ENCODE peak calls at places on chromosomes 13 and 19, in ten cellular contexts. Q is RKO; F is fibroblast of mammary gland; Z is adrenal gland; O is activated CD4-positive, alpha-beta T cell treated with anti-CD3 and anti-CD28 coated beads, Interleukin-2, amount 50 U/mL, for 4 hours; L is COR-L47; K is GM19239; N is cardiac muscle cell; X is lung microvascular endothelial cell; G is anterior cingulate cortex. H is an unnamed sample.
A peak's percentile ranks its signal among the peaks of the same experiment; 100 is the strongest.

GRCh38 chr19:45016388-45017314 is 15.4 kb downstream of the RELB start:
- DNase-seq in Q (peak; percentile 79), L (peak; percentile 44), O (peak; percentile 68), F (peak; percentile 81), G (no peak), K (peak; percentile 85), Z (peak; percentile 73), N (peak; percentile 74), X (peak; percentile 59), H (peak; percentile 82)

GRCh38 chr13:30551194-30551593 is 66.5 kb upstream of the USPL1 start:
- DNase-seq in Z (no peak), G (no peak), Q (peak; percentile 65), X (peak; percentile 48), L (no peak), K (peak; percentile 17), F (peak; percentile 56), O (no peak), N (peak; percentile 52), H (peak; percentile 29)

GRCh38 chr19:4396949-4397783 is 3.2 kb downstream of the SH3GL1 start:
- DNase-seq in X (no peak), K (no peak), L (no peak), O (no peak), G (no peak), Q (no peak), F (no peak), Z (peak; percentile 75), N (no peak), H (no peak)

GRCh38 chr13:44312898-44313551 is 60.6 kb upstream of the SERP2 start:
- DNase-seq in G (no peak), X (peak; percentile 90), N (peak; percentile 64), Z (no peak), Q (peak; percentile 90), F (peak; percentile 99), L (no peak), K (no peak), O (no peak), H (no peak)

GRCh38 chr13:64551755-64552154 is 2678.4 kb downstream of the PCDH9 start:
- DNase-seq in O (no peak), X (no peak), K (no peak), L (no peak), Z (no peak), F (peak; percentile 89), Q (peak; percentile 84), G (no peak), N (peak; percentile 39), H (no peak)

GRCh38 chr19:56253737-56254136 is 18.8 kb upstream of the EDDM13 start:
- DNase-seq in Q (peak; percentile 84), K (peak; percentile 16), X (peak; percentile 75), Z (no peak), F (peak; percentile 72), N (peak; percentile 75), O (no peak), L (peak; percentile 72), G (no peak), H (peak; percentile 45)

GRCh38 chr19:45677351-45678230 is 9.6 kb downstream of the GIPR start:
- DNase-seq in F (peak; percentile 67), L (no peak), N (peak; percentile 93), O (peak; percentile 86), X (peak; percentile 66), G (no peak), Q (peak; percentile 92), K (peak; percentile 80), Z (peak; percentile 90), H (peak; percentile 86)

GRCh38 chr13:80217614-80218456 is 123.1 kb downstream of the SPRY2 start:
- DNase-seq in G (no peak), K (no peak), L (no peak), X (peak; percentile 80), N (peak; percentile 92), Q (no peak), Z (no peak), F (no peak), O (no peak), H (no peak)